ENCODE peak calls at places on chromosomes 12 and 14, in six cellular contexts. O is IMR-90, D is mesenchymal stem cell, R is H9, T is mesendoderm, Z is H1. N is an unnamed sample.

GRCh38 chr12:128795530-128796361 is 28.0 kb downstream of the SLC15A4 start:
- DNase-seq in O (no peak), D (no peak), R (no peak), T (no peak), Z (no peak), N (no peak)

GRCh38 chr14:93946506-93947170 is 19.5 kb downstream of the FAM181A start:
- DNase-seq in O (peak; percentile 28), D (peak; percentile 76), R (no peak), T (peak; percentile 74), Z (no peak), N (no peak)

GRCh38 chr12:4266990-4267389 is 6.6 kb upstream of the CCND2 start:
- DNase-seq in O (no peak), D (no peak), R (no peak), T (no peak), Z (no peak), N (no peak)

GRCh38 chr12:46456356-46457334 is 84.1 kb upstream of the SLC38A2 start:
- DNase-seq in O (peak; percentile 74), D (no peak), R (no peak), T (no peak), Z (no peak), N (no peak)

GRCh38 chr12:26090853-26091510 is 33.9 kb downstream of the BHLHE41 start:
- DNase-seq in O (peak; percentile 12), D (no peak), R (no peak), T (peak; percentile 63), Z (no peak), N (no peak)

GRCh38 chr12:112837629-112838191 is 46.2 kb downstream of the RPH3A start:
- DNase-seq in O (peak; percentile 29), D (peak; percentile 15), R (no peak), T (no peak), Z (no peak), N (no peak)

GRCh38 chr14:70660967-70661871 is 19.5 kb downstream of the TTC9 start:
- DNase-seq in O (no peak), D (no peak), R (no peak), T (no peak), Z (no peak), N (no peak)

GRCh38 chr12:7042847-7043246 is 17.7 kb upstream of the C1S start:
- DNase-seq in O (peak; percentile 29), D (peak; percentile 49), R (no peak), T (peak; percentile 61), Z (no peak), N (no peak)

GRCh38 chr14:51209457-51209856 is 30.6 kb upstream of the TMX1 start:
- DNase-seq in O (no peak), D (no peak), R (no peak), T (no peak), Z (no peak), N (no peak)

GRCh38 chr12:27164330-27165045 is 79.6 kb upstream of the STK38L start:
- DNase-seq in O (no peak), D (no peak), R (no peak), T (no peak), Z (no peak), N (no peak)

GRCh38 chr14:51020024-51020710 is 74.7 kb downstream of the TRIM9 start:
- DNase-seq in O (no peak), D (peak; percentile 38), R (no peak), T (peak; percentile 45), Z (no peak), N (no peak)

GRCh38 chr12:48292030-48292429 is 58.7 kb downstream of the ZNF641 start:
- DNase-seq in O (no peak), D (no peak), R (no peak), T (no peak), Z (no peak), N (no peak)

GRCh38 chr12:26298785-26299621 is 103.6 kb downstream of the SSPN start:
- DNase-seq in O (peak; percentile 83), D (peak; percentile 92), R (no peak), T (peak; percentile 6), Z (no peak), N (no peak)

GRCh38 chr12:31728289-31728916 is 418 bp downstream of the AMN1 start:
- DNase-seq in O (no peak), D (no peak), R (peak; percentile 56), T (no peak), Z (peak; percentile 69), N (no peak)

GRCh38 chr12:52860102-52860838 is 11.5 kb upstream of the KRT78 start:
- DNase-seq in O (peak; percentile 52), D (peak; percentile 49), R (peak; percentile 31), T (peak; percentile 51), Z (no peak), N (no peak)

GRCh38 chr12:120563495-120563894 is 17.7 kb downstream of the POP5 start:
- DNase-seq in O (no peak), D (no peak), R (no peak), T (no peak), Z (no peak), N (no peak)

GRCh38 chr14:24356208-24356607 is 11.8 kb upstream of the NFATC4 start:
- DNase-seq in O (no peak), D (no peak), R (no peak), T (no peak), Z (no peak), N (no peak)

GRCh38 chr14:99686557-99687283 is 2.6 kb downstream of the CYP46A1 start:
- DNase-seq in O (no peak), D (no peak), R (peak; percentile 14), T (no peak), Z (peak; percentile 20), N (no peak)

GRCh38 chr12:81128930-81129554 is 51.2 kb downstream of the ACSS3 start:
- DNase-seq in O (peak; percentile 43), D (peak; percentile 56), R (peak; percentile 49), T (peak; percentile 84), Z (no peak), N (peak; percentile 8)

GRCh38 chr12:78917513-78917912 is 52.9 kb downstream of the SYT1 start:
- DNase-seq in O (no peak), D (no peak), R (no peak), T (no peak), Z (no peak), N (no peak)

GRCh38 chr12:52634266-52635056 is 16.1 kb upstream of the KRT73 start:
- DNase-seq in O (no peak), D (no peak), R (peak; percentile 24), T (no peak), Z (peak; percentile 14), N (no peak)

GRCh38 chr12:109731231-109731731 is 17.7 kb downstream of the FAM222A start:
- DNase-seq in O (no peak), D (no peak), R (peak; percentile 33), T (no peak), Z (no peak), N (no peak)

GRCh38 chr14:30994681-30995620 is 30.5 kb upstream of the AP4S1 start:
- DNase-seq in O (peak; percentile 32), D (peak; percentile 55), R (no peak), T (no peak), Z (no peak), N (no peak)

GRCh38 chr14:104036250-104036649 is 49.2 kb upstream of the ASPG start:
- DNase-seq in O (no peak), D (no peak), R (no peak), T (no peak), Z (no peak), N (no peak)

GRCh38 chr14:51650721-51651387 is 856 bp upstream of the FRMD6 start:
- DNase-seq in O (no peak), D (no peak), R (peak; percentile 40), T (peak; percentile 45), Z (peak; percentile 53), N (peak; percentile 37)

GRCh38 chr14:37591311-37591940 is 3.6 kb downstream of the FOXA1 start:
- DNase-seq in O (no peak), D (peak; percentile 25), R (peak; percentile 84), T (peak; percentile 90), Z (peak; percentile 89), N (no peak)

DNA sequence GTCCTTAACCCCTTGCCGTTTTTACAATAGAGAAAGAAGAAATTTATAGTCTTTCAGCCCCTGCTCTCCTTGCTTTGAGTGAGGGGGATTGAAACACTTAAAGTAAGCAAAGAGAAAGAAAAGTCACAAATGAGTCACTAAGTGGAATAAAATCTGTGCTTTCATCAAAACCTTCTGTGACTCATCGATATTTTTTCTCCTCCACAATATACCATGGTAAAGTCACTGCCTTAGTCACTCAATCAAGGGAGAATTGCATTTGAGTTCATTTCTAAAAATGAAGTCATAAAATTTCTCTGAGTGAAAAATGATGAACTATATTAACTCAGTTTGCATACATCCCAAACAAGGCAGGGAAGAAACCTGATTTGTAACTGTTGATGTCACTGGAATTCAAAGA is 470.3 kb downstream of the FOXG1 start:
- DNase-seq in O (peak; percentile 92), D (peak; percentile 76), R (no peak), T (no peak), Z (no peak), N (no peak)
- H3K4me2 ChIP-seq in O (peak overlapping the region; percentile 79), D (no peak overlapping the region), R (no peak overlapping the region), T (no peak overlapping the region), Z (no peak overlapping the region), N (no peak overlapping the region)

GRCh38 chr12:113903381-113903863 is 62.7 kb downstream of the RBM19 start:
- DNase-seq in O (peak; percentile 85), D (peak; percentile 85), R (no peak), T (no peak), Z (no peak), N (no peak)
- H3K27ac ChIP-seq in O (no peak overlapping the region), D (no peak overlapping the region), R (no peak overlapping the region), T (no peak overlapping the region), Z (no peak overlapping the region), N (no peak overlapping the region)

GRCh38 chr14:33386771-33387170 is 448.1 kb downstream of the NPAS3 start:
- DNase-seq in O (no peak), D (no peak), R (no peak), T (no peak), Z (no peak), N (no peak)

GRCh38 chr14:33386140-33386539 is 447.5 kb downstream of the NPAS3 start:
- DNase-seq in O (no peak), D (no peak), R (no peak), T (no peak), Z (no peak), N (no peak)
- H2BK15ac ChIP-seq in O (no peak overlapping the region), D (no peak overlapping the region), R (no peak overlapping the region), T (no peak overlapping the region), Z (no peak overlapping the region), N (no peak overlapping the region)

GRCh38 chr12:50249464-50250229 is 33.7 kb downstream of the LIMA1 start:
- DNase-seq in O (no peak), D (no peak), R (no peak), T (peak; percentile 26), Z (no peak), N (no peak)

GRCh38 chr12:50248406-50248805 is 34.9 kb downstream of the LIMA1 start:
- DNase-seq in O (no peak), D (no peak), R (no peak), T (no peak), Z (no peak), N (no peak)

GRCh38 chr12:50246873-50247612 is 36.3 kb downstream of the LIMA1 start:
- DNase-seq in O (peak; percentile 99), D (peak; percentile 92), R (no peak), T (peak; percentile 43), Z (no peak), N (no peak)

GRCh38 chr12:50246159-50246865 is 37.0 kb downstream of the LIMA1 start:
- DNase-seq in O (no peak), D (peak; percentile 48), R (no peak), T (no peak), Z (no peak), N (no peak)

DNA sequence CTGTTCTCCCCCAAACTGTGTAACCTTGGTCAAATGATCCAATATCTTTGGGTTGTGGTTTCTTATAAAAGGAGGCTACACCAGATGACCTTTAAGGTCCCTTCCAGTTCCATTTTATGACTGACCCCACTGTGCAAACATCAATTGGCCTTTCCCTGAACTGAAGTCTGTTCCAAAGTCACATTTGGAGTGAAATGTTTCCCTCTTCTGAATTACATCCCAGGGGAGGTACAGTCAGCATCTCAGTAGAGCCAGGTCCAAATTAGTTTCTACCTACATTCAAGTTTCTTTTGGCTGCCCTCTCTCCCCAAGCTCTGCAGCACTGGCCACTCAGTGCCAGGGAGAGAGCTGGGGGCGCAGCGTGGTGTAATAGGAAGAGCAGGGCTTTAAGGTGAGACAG is 34.4 kb downstream of the LIMA1 start:
- DNase-seq in O (no peak), D (no peak), R (no peak), T (no peak), Z (no peak), N (no peak)
- H3K4me2 ChIP-seq in O (no peak overlapping the region), D (no peak overlapping the region), R (no peak overlapping the region), T (no peak overlapping the region), Z (no peak overlapping the region), N (no peak overlapping the region)

N was measured in neuronal stem cell.